ENCODE peak calls at places on chromosomes 16 and 17, in four cellular contexts. One of them, this sample, is unnamed.

GRCh38 chr17:2023692-2024571 is 1.2 kb downstream of the RTN4RL1 start:
- DNase-seq in endodermal cell: peak; percentile 97
- DNase-seq in cardiac fibroblast: peak; percentile 75
- DNase-seq in Caco-2: peak; percentile 74
- DNase-seq in this sample: no peak

GRCh38 chr17:9028171-9028570 is 6.9 kb downstream of the NTN1 start:
- DNase-seq in endodermal cell: peak; percentile 66
- DNase-seq in cardiac fibroblast: no peak
- DNase-seq in Caco-2: no peak
- DNase-seq in this sample: no peak

GRCh38 chr16:22035094-22035675 is 27.3 kb downstream of the MOSMO start:
- DNase-seq in endodermal cell: peak; percentile 46
- DNase-seq in cardiac fibroblast: peak; percentile 31
- DNase-seq in Caco-2: no peak
- DNase-seq in this sample: no peak

GRCh38 chr17:36124879-36125824 is 21.5 kb downstream of the CCL4 start:
- DNase-seq in endodermal cell: peak; percentile 98
- DNase-seq in cardiac fibroblast: no peak
- DNase-seq in Caco-2: peak; percentile 7
- DNase-seq in this sample: no peak

GRCh38 chr17:72126575-72127486 is 6.0 kb downstream of the SOX9 start:
- DNase-seq in endodermal cell: no peak
- DNase-seq in cardiac fibroblast: peak; percentile 63
- DNase-seq in Caco-2: peak; percentile 30
- DNase-seq in this sample: no peak

GRCh38 chr16:71360378-71360777 is 1.9 kb downstream of the CALB2 start:
- DNase-seq in endodermal cell: no peak
- DNase-seq in cardiac fibroblast: peak; percentile 88
- DNase-seq in Caco-2: no peak
- DNase-seq in this sample: no peak

GRCh38 chr17:83161298-83162034 is 82.1 kb downstream of the METRNL start:
- DNase-seq in endodermal cell: peak; percentile 32
- DNase-seq in cardiac fibroblast: peak; percentile 11
- DNase-seq in Caco-2: no peak
- DNase-seq in this sample: no peak

GRCh38 chr17:2867441-2868424 is 71.5 kb downstream of the RAP1GAP2 start:
- DNase-seq in endodermal cell: peak; percentile 97
- DNase-seq in cardiac fibroblast: peak; percentile 52
- DNase-seq in Caco-2: peak; percentile 46
- DNase-seq in this sample: no peak

GRCh38 chr16:4805231-4805630 is 2.8 kb upstream of the ROGDI start:
- DNase-seq in endodermal cell: no peak
- DNase-seq in cardiac fibroblast: peak; percentile 26
- DNase-seq in Caco-2: no peak
- DNase-seq in this sample: no peak

GRCh38 chr17:48840441-48840840 is 9.6 kb downstream of the CALCOCO2 start:
- DNase-seq in endodermal cell: no peak
- DNase-seq in cardiac fibroblast: peak; percentile 48
- DNase-seq in Caco-2: no peak
- DNase-seq in this sample: no peak

GRCh38 chr17:38703742-38704644 is 1.1 kb upstream of the MLLT6 start:
- DNase-seq in endodermal cell: peak; percentile 100
- DNase-seq in cardiac fibroblast: peak; percentile 41
- DNase-seq in Caco-2: peak; percentile 98
- DNase-seq in this sample: peak; percentile 75

GRCh38 chr16:64434526-64435069 is 687.3 kb downstream of the CDH11 start:
- DNase-seq in endodermal cell: no peak
- DNase-seq in cardiac fibroblast: no peak
- DNase-seq in Caco-2: no peak
- DNase-seq in this sample: no peak

GRCh38 chr17:35743911-35744328 is 9.1 kb downstream of the GAS2L2 start:
- DNase-seq in endodermal cell: peak; percentile 94
- DNase-seq in cardiac fibroblast: peak; percentile 58
- DNase-seq in Caco-2: peak; percentile 70
- DNase-seq in this sample: no peak

GRCh38 chr17:7445011-7445927 is at the start of gene CHRNB1:
- DNase-seq in endodermal cell: peak; percentile 98
- DNase-seq in cardiac fibroblast: peak; percentile 43
- DNase-seq in Caco-2: no peak
- DNase-seq in this sample: no peak

GRCh38 chr17:41486809-41487530 is 2.7 kb downstream of the KRT36 start:
- DNase-seq in endodermal cell: peak; percentile 97
- DNase-seq in cardiac fibroblast: no peak
- DNase-seq in Caco-2: peak; percentile 58
- DNase-seq in this sample: no peak

GRCh38 chr16:54928421-54929089 is 2.1 kb upstream of the IRX5 start:
- DNase-seq in endodermal cell: peak; percentile 67
- DNase-seq in cardiac fibroblast: no peak
- DNase-seq in Caco-2: peak; percentile 94
- DNase-seq in this sample: no peak

GRCh38 chr17:7346761-7347614 is 5.0 kb upstream of the KCTD11 start:
- DNase-seq in endodermal cell: no peak
- DNase-seq in cardiac fibroblast: no peak
- DNase-seq in Caco-2: no peak
- DNase-seq in this sample: no peak

GRCh38 chr16:85445779-85446222 is 167.3 kb upstream of the GSE1 start:
- DNase-seq in endodermal cell: no peak
- DNase-seq in cardiac fibroblast: no peak
- DNase-seq in Caco-2: no peak
- DNase-seq in this sample: peak; percentile 63

GRCh38 chr17:77821114-77821513 is 137.4 kb upstream of the TNRC6C start:
- DNase-seq in endodermal cell: peak; percentile 82
- DNase-seq in cardiac fibroblast: no peak
- DNase-seq in Caco-2: peak; percentile 24
- DNase-seq in this sample: no peak

GRCh38 chr17:44071198-44071520 is 624 bp downstream of the G6PC3 start:
- DNase-seq in endodermal cell: no peak
- DNase-seq in cardiac fibroblast: no peak
- DNase-seq in Caco-2: no peak
- DNase-seq in this sample: no peak

GRCh38 chr16:87328846-87329245 is 11.7 kb upstream of the C16orf95 start:
- DNase-seq in endodermal cell: no peak
- DNase-seq in cardiac fibroblast: no peak
- DNase-seq in Caco-2: no peak
- DNase-seq in this sample: no peak

GRCh38 chr16:84340305-84341040 is 27.9 kb upstream of the ATP2C2 start:
- DNase-seq in endodermal cell: no peak
- DNase-seq in cardiac fibroblast: no peak
- DNase-seq in Caco-2: peak; percentile 91
- DNase-seq in this sample: peak; percentile 45

GRCh38 chr17:7818746-7819645 is 15.0 kb upstream of the KDM6B start:
- DNase-seq in endodermal cell: no peak
- DNase-seq in cardiac fibroblast: no peak
- DNase-seq in Caco-2: no peak
- DNase-seq in this sample: no peak

GRCh38 chr17:79664925-79665738 is 54.3 kb upstream of the RBFOX3 start:
- DNase-seq in endodermal cell: peak; percentile 86
- DNase-seq in cardiac fibroblast: peak; percentile 77
- DNase-seq in Caco-2: peak; percentile 66
- DNase-seq in this sample: peak; percentile 87

GRCh38 chr16:84970447-84971127 is 40.7 kb downstream of the ZDHHC7 start:
- DNase-seq in endodermal cell: peak; percentile 94
- DNase-seq in cardiac fibroblast: peak; percentile 84
- DNase-seq in Caco-2: peak; percentile 86
- DNase-seq in this sample: peak; percentile 48

GRCh38 chr17:43010667-43011308 is 4.2 kb downstream of the IFI35 start:
- DNase-seq in endodermal cell: no peak
- DNase-seq in cardiac fibroblast: no peak
- DNase-seq in Caco-2: peak; percentile 50
- DNase-seq in this sample: peak; percentile 46

DNA sequence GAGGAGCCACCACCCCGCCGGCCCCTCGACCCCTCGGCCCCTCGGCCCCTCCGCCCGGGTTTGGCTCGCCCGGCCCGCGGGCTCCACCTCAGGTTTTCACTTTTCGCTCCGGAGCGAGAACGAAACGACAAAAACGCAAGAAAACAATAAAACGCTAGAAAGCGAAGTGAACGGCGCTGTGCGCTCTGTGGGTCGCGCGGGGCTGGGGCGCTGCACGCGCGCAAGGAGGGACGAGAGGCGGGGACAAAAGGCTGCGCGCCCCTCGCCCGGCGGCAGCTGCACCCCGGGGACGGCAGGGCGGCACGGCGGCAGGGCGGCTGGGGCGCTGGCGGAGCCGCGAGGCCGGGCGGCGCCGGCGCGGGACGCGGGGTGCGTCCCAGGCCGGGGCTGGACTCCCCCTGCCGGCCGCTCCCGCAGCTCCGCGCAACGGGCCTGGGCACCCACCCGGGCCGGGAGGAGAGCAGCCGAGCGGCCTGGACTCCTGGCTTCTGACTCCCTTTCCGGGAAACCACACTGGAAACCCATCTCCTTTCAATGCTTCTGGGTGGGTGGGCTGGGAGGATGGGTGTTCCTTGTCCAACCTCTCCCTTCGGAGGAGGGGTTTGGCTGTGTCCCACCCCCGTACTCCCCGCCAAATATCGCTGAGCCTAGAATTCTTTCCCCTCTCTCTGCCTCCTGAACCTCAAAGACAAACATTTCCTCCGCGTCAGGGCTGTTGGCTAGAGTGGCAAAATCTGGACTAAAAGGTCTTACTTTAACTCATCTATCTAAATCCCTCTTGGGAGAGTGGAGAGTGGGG is 9.9 kb downstream of the TBX2 start:
- DNase-seq in endodermal cell: peak; percentile 87
- DNase-seq in cardiac fibroblast: peak; percentile 79
- DNase-seq in Caco-2: peak; percentile 88
- DNase-seq in this sample: no peak
- H3K4me3 ChIP-seq in endodermal cell: no peak overlapping the region
- H3K4me3 ChIP-seq in cardiac fibroblast: peak overlapping the region; percentile 49
- H3K4me3 ChIP-seq in Caco-2: peak overlapping the region; percentile 67
- H3K4me3 ChIP-seq in this sample: peak overlapping the region; percentile 48

GRCh38 chr17:27293359-27293897 is 486 bp upstream of the WSB1 start:
- DNase-seq in endodermal cell: peak; percentile 64
- DNase-seq in cardiac fibroblast: no peak
- DNase-seq in Caco-2: peak; percentile 15
- DNase-seq in this sample: no peak

GRCh38 chr17:27294689-27295630 is 1.0 kb downstream of the WSB1 start:
- DNase-seq in endodermal cell: peak; percentile 78
- DNase-seq in cardiac fibroblast: peak; percentile 95
- DNase-seq in Caco-2: peak; percentile 72
- DNase-seq in this sample: peak; percentile 72

GRCh38 chr17:27296427-27296979 is 2.6 kb downstream of the WSB1 start:
- DNase-seq in endodermal cell: no peak
- DNase-seq in cardiac fibroblast: peak; percentile 75
- DNase-seq in Caco-2: no peak
- DNase-seq in this sample: no peak

GRCh38 chr17:27295945-27296344 is 2.0 kb downstream of the WSB1 start:
- DNase-seq in endodermal cell: no peak
- DNase-seq in cardiac fibroblast: peak; percentile 26
- DNase-seq in Caco-2: no peak
- DNase-seq in this sample: no peak

DNA sequence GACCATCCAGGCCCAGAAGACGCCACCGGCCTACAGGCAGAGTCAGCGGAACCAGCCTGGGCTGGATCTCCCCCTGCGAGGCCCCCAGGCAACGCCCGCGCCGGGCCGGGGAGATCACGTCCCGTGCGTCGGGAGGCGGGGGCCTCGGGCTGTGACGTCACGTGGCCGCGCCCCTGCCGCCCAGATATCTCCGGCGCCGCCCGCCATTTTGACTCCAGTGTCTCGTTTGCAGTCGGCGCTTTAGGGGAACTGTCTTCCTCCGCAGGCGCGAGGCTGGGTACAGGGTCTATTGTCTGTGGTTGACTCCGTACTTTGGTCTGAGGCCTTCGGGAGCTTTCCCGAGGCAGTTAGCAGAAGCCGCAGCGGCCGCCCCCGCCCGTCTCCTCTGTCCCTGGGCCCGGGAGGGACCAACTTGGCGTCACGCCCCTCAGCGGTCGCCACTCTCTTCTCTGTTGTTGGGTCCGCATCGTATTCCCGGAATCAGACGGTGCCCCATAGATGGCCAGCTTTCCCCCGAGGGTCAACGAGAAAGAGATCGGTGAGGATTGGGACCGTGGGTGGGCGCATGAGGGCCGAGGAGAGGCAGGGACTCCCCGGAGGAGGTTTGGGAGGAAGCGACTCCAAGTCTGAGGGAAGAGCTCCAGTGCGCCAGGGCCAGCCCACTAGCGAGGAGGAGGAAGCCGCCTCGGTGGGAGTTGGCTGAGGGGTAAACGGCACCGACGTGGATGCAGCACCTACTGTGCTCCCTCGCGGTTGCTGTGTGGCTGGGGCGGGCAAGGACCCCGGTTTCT is at the start of gene WSB1:
- DNase-seq in endodermal cell: peak; percentile 98
- DNase-seq in cardiac fibroblast: peak; percentile 97
- DNase-seq in Caco-2: peak; percentile 96
- DNase-seq in this sample: peak; percentile 47
- TF ChIP-seq CTCF in endodermal cell: no peak
- TF ChIP-seq CTCF in cardiac fibroblast: no peak
- TF ChIP-seq CTCF in Caco-2: no peak
- TF ChIP-seq CTCF in this sample: no peak

DNA sequence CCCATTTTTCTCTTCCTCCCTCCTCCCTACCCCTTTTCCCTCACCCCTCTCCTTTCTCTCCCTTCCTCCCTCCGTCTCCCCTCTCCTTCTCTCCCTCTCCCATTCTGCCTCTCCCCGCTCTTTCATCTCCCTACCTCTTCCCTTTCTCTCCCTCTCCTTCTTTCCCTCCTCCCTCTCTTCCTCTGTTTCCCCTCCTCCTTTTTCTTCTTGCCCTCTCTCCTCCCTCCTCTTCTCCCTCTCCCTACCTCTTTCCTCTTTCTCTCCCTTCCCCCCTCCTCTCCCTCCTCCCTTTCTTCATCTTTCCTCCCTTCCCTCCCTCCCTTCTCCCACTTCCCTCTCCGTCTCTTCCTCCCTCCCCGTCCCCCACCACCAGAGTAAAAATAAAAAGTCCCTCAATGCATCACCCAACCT is 10.5 kb downstream of the CHD9NB start:
- DNase-seq in endodermal cell: no peak
- DNase-seq in cardiac fibroblast: no peak
- DNase-seq in Caco-2: no peak
- DNase-seq in this sample: no peak
- H3K4me3 ChIP-seq in endodermal cell: peak overlapping the region; percentile 82
- H3K4me3 ChIP-seq in cardiac fibroblast: no peak overlapping the region
- H3K4me3 ChIP-seq in Caco-2: no peak overlapping the region
- H3K4me3 ChIP-seq in this sample: no peak overlapping the region

GRCh38 chr17:63704836-63705235 is 4.9 kb upstream of the LIMD2 start:
- DNase-seq in endodermal cell: no peak
- DNase-seq in cardiac fibroblast: no peak
- DNase-seq in Caco-2: no peak
- DNase-seq in this sample: no peak
- TF ChIP-seq CTCF in endodermal cell: no peak
- TF ChIP-seq CTCF in cardiac fibroblast: no peak
- TF ChIP-seq CTCF in Caco-2: no peak
- TF ChIP-seq CTCF in this sample: no peak

This sample was measured in LNCaP clone FGC.